ENCODE peak calls at places on chromosomes 16 and 17, in five cellular contexts. J, I, K, W and D are unnamed samples.

GRCh38 chr17:75181608-75182318 is 996 bp downstream of the SUMO2 start:
- DNase-seq in J (no peak), I (no peak), K (peak; percentile 45), W (no peak), D (peak; percentile 39)

GRCh38 chr17:81513669-81514484 is 1.3 kb upstream of the ACTG1 start:
- DNase-seq in J (peak; percentile 86), I (peak; percentile 72), K (peak; percentile 47), W (no peak), D (peak; percentile 84)

GRCh38 chr17:3544365-3544764 is 13.2 kb downstream of the TRPV3 start:
- DNase-seq in J (no peak), I (no peak), K (no peak), W (no peak), D (no peak)

GRCh38 chr16:57024894-57025680 is 35.7 kb downstream of the NLRC5 start:
- DNase-seq in J (no peak), I (no peak), K (no peak), W (no peak), D (no peak)

GRCh38 chr17:44363613-44364159 is at the start of gene FAM171A2:
- DNase-seq in J (peak; percentile 66), I (no peak), K (peak; percentile 78), W (no peak), D (peak; percentile 85)

GRCh38 chr16:2919511-2920255 is 8.0 kb downstream of the FLYWCH1 start:
- DNase-seq in J (peak; percentile 73), I (peak; percentile 55), K (peak; percentile 76), W (no peak), D (peak; percentile 74)

GRCh38 chr17:2778489-2778888 is 17.7 kb upstream of the RAP1GAP2 start:
- DNase-seq in J (no peak), I (no peak), K (no peak), W (no peak), D (no peak)

GRCh38 chr16:9364721-9365693 is 273.6 kb downstream of the HAPSTR1 start:
- DNase-seq in J (no peak), I (peak; percentile 86), K (no peak), W (no peak), D (no peak)

GRCh38 chr17:78970834-78971763 is 8.6 kb downstream of the LGALS3BP start:
- DNase-seq in J (peak; percentile 83), I (peak; percentile 81), K (peak; percentile 85), W (no peak), D (peak; percentile 94)

GRCh38 chr17:15957206-15957605 is 12.3 kb downstream of the ADORA2B start:
- DNase-seq in J (no peak), I (no peak), K (no peak), W (no peak), D (no peak)

GRCh38 chr17:78958556-78959191 is 21.0 kb downstream of the LGALS3BP start:
- DNase-seq in J (peak; percentile 68), I (no peak), K (no peak), W (no peak), D (no peak)

GRCh38 chr16:73060216-73060615 is 12.3 kb upstream of the ZFHX3 start:
- DNase-seq in J (peak; percentile 40), I (no peak), K (no peak), W (no peak), D (peak; percentile 31)

GRCh38 chr16:70665113-70665694 is 18.8 kb downstream of the IL34 start:
- DNase-seq in J (no peak), I (no peak), K (no peak), W (no peak), D (no peak)

GRCh38 chr16:1543085-1543896 is 9.8 kb downstream of the TMEM204 start:
- DNase-seq in J (peak; percentile 38), I (peak; percentile 39), K (peak; percentile 80), W (peak; percentile 20), D (peak; percentile 67)

GRCh38 chr17:40460585-40460975 is 17.3 kb downstream of the IGFBP4 start:
- DNase-seq in J (no peak), I (no peak), K (no peak), W (no peak), D (no peak)

GRCh38 chr16:31055613-31056012 is 18.4 kb downstream of the ZNF668 start:
- DNase-seq in J (no peak), I (no peak), K (no peak), W (no peak), D (peak; percentile 65)

GRCh38 chr17:77331161-77331864 is 190.5 kb downstream of the SEC14L1 start:
- DNase-seq in J (peak; percentile 83), I (peak; percentile 84), K (peak; percentile 89), W (peak; percentile 75), D (peak; percentile 96)

GRCh38 chr16:1183235-1183907 is 30.5 kb downstream of the CACNA1H start:
- DNase-seq in J (peak; percentile 69), I (no peak), K (no peak), W (no peak), D (no peak)

DNA sequence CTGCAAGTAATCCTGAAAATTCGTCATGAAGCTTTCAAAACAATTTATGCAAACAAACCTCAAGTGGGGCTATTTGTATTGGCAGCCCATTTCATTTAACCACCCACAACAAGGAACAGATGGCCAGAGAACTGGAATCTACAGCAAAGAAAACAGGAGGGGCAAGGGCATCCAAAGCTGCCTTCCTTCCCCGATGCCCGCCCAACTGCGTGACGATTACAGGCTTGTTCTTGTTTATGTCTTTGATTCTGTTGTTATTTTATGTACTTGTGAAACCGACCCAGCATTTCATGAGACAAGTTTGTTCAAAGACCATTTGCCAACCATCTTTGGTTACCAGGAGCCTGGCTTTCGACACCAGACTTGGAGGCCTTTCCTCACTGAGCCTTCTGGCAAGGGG is 59.1 kb upstream of the IRX6 start:
- DNase-seq in J (no peak), I (no peak), K (no peak), W (no peak), D (no peak)
- TF ChIP-seq JUNB in J (no peak), I (no peak), K (no peak), W (no peak), D (no peak)

GRCh38 chr16:68227850-68228553 is 7.9 kb downstream of the ESRP2 start:
- DNase-seq in J (no peak), I (no peak), K (no peak), W (no peak), D (no peak)
- TF ChIP-seq JUNB in J (no peak), I (no peak), K (no peak), W (no peak), D (no peak)

GRCh38 chr17:68697850-68698313 is 96.7 kb upstream of the FAM20A start:
- DNase-seq in J (no peak), I (peak; percentile 14), K (no peak), W (no peak), D (no peak)
- TF ChIP-seq JUNB in J (no peak), I (no peak), K (no peak), W (no peak), D (no peak)

DNA sequence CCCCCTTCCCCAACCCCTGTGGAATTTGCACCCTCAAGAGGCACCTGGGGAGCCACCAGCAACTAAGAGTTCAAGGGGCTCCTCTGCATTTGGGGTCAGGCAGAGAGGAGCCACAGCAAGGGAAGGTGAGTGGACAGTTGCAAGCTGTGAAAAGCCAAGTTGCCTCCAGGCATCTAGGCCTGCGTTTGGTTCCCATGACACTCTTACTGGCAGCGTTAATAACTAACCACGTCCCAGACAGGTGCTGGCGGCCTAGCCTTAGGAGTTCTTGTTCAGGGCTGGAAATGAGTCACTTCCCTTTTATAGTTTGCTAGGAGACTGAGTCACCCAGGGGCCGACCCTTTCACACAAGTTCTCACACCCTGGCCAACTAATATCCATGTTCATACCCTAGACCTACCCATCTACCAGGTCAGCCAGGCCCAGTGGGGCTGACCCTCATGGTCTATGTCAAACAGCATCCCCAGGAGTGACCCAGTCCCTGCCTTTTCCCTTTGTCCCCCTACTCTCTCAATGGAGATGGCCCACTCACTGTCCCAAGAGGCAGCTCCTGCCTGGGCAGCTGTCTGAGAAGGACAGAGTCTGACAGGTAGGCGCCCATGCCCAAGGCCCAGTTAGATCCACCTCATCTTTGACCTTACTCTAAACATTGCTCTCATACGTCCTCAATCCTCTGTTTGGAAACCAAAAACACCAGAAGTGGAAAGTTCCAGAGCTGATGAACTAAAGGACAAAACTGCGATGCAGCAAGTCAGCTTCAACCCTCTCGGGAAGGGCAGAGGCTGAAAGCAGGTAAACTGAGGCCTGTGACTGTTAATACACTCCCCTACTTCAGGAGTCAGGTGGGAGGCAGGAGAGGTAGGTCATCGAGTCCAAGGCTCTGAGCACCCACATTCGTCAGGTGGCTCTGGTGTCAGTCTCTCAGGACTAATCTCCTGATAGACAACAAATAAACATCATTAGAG is 300.6 kb downstream of the SOX9 start:
- DNase-seq in J (peak; percentile 99), I (peak; percentile 99), K (peak; percentile 3), W (peak; percentile 94), D (no peak)
- TF ChIP-seq JUNB in J (peak; percentile 98), I (peak; percentile 95), K (no peak), W (peak; percentile 97), D (no peak)

GRCh38 chr17:59505610-59506276 is 59.7 kb upstream of the DHX40 start:
- DNase-seq in J (no peak), I (peak; percentile 65), K (no peak), W (no peak), D (peak; percentile 39)
- TF ChIP-seq JUNB in J (no peak), I (no peak), K (no peak), W (no peak), D (no peak)

GRCh38 chr17:17783825-17784598 is 52.8 kb downstream of the SREBF1 start:
- DNase-seq in J (no peak), I (no peak), K (no peak), W (peak; percentile 17), D (peak; percentile 76)

GRCh38 chr17:17782425-17783120 is 54.2 kb downstream of the SREBF1 start:
- DNase-seq in J (no peak), I (no peak), K (peak; percentile 38), W (no peak), D (peak; percentile 61)

GRCh38 chr17:17783121-17783824 is 53.5 kb downstream of the SREBF1 start:
- DNase-seq in J (no peak), I (no peak), K (peak; percentile 75), W (peak; percentile 33), D (peak; percentile 89)

GRCh38 chr17:17780941-17781590 is 55.7 kb downstream of the SREBF1 start:
- DNase-seq in J (peak; percentile 55), I (no peak), K (no peak), W (no peak), D (peak; percentile 90)

GRCh38 chr17:17781591-17782424 is 55.0 kb downstream of the SREBF1 start:
- DNase-seq in J (peak; percentile 51), I (no peak), K (no peak), W (no peak), D (peak; percentile 79)
- TF ChIP-seq JUNB in J (no peak), I (no peak), K (no peak), W (no peak), D (no peak)

GRCh38 chr16:53465606-53466290 is 31.5 kb downstream of the RBL2 start:
- DNase-seq in J (peak; percentile 44), I (no peak), K (peak; percentile 57), W (no peak), D (no peak)
- TF ChIP-seq JUNB in J (no peak), I (no peak), K (no peak), W (no peak), D (no peak)